ENCODE peak calls at places on chromosome 12, in nine cellular contexts. One of them, this sample, is unnamed.

GRCh38 chr12:131985145-131985875 is 35.6 kb downstream of the EP400 start:
- DNase-seq in pancreas: no peak
- DNase-seq in MCF 10A: no peak
- DNase-seq in progenitor cell of endocrine pancreas: no peak
- DNase-seq in amniotic stem cell: no peak
- DNase-seq in A172: no peak
- DNase-seq in GM23248: no peak
- DNase-seq in esophagus squamous epithelium: no peak
- DNase-seq in Calu3: no peak
- DNase-seq in this sample: no peak

GRCh38 chr12:1796515-1797010 is 23.8 kb upstream of the LRTM2 start:
- DNase-seq in GM23248: peak
- DNase-seq in Calu3: no peak
- DNase-seq in A172: no peak
- DNase-seq in progenitor cell of endocrine pancreas: no peak
- DNase-seq in pancreas: peak
- DNase-seq in esophagus squamous epithelium: no peak
- DNase-seq in amniotic stem cell: no peak
- DNase-seq in MCF 10A: no peak
- DNase-seq in this sample: no peak

GRCh38 chr12:116066381-116067230 is 210.9 kb downstream of the MED13L start:
- DNase-seq in GM23248: peak
- DNase-seq in pancreas: peak
- DNase-seq in A172: peak
- DNase-seq in esophagus squamous epithelium: no peak
- DNase-seq in progenitor cell of endocrine pancreas: peak
- DNase-seq in amniotic stem cell: peak
- DNase-seq in Calu3: peak
- DNase-seq in MCF 10A: peak
- DNase-seq in this sample: no peak

GRCh38 chr12:121009744-121010143 is 6.5 kb downstream of the C12orf43 start:
- DNase-seq in MCF 10A: peak
- DNase-seq in amniotic stem cell: no peak
- DNase-seq in A172: peak
- DNase-seq in Calu3: peak
- DNase-seq in pancreas: no peak
- DNase-seq in esophagus squamous epithelium: no peak
- DNase-seq in GM23248: peak
- DNase-seq in progenitor cell of endocrine pancreas: peak
- DNase-seq in this sample: no peak

GRCh38 chr12:4664111-4664510 is 15.2 kb downstream of the NDUFA9 start:
- DNase-seq in Calu3: no peak
- DNase-seq in GM23248: peak
- DNase-seq in progenitor cell of endocrine pancreas: no peak
- DNase-seq in esophagus squamous epithelium: no peak
- DNase-seq in MCF 10A: peak
- DNase-seq in A172: peak
- DNase-seq in amniotic stem cell: peak
- DNase-seq in pancreas: no peak
- DNase-seq in this sample: no peak

GRCh38 chr12:124392991-124393790 is 98.3 kb downstream of the RFLNA start:
- DNase-seq in esophagus squamous epithelium: no peak
- DNase-seq in pancreas: peak
- DNase-seq in MCF 10A: peak
- DNase-seq in Calu3: peak
- DNase-seq in GM23248: peak
- DNase-seq in amniotic stem cell: no peak
- DNase-seq in progenitor cell of endocrine pancreas: no peak
- DNase-seq in A172: peak
- DNase-seq in this sample: no peak

GRCh38 chr12:53325539-53326061 is 4.2 kb upstream of the AAAS start:
- DNase-seq in GM23248: peak
- DNase-seq in amniotic stem cell: no peak
- DNase-seq in progenitor cell of endocrine pancreas: no peak
- DNase-seq in Calu3: peak
- DNase-seq in pancreas: peak
- DNase-seq in esophagus squamous epithelium: no peak
- DNase-seq in MCF 10A: no peak
- DNase-seq in A172: no peak
- DNase-seq in this sample: no peak

GRCh38 chr12:68236421-68237059 is 10.9 kb upstream of the IL26 start:
- DNase-seq in progenitor cell of endocrine pancreas: no peak
- DNase-seq in MCF 10A: peak
- DNase-seq in esophagus squamous epithelium: no peak
- DNase-seq in pancreas: no peak
- DNase-seq in GM23248: peak
- DNase-seq in A172: peak
- DNase-seq in Calu3: peak
- DNase-seq in amniotic stem cell: no peak
- DNase-seq in this sample: no peak

GRCh38 chr12:129169928-129170327 is 316.6 kb downstream of the GLT1D1 start:
- DNase-seq in pancreas: no peak
- DNase-seq in GM23248: no peak
- DNase-seq in MCF 10A: no peak
- DNase-seq in A172: no peak
- DNase-seq in progenitor cell of endocrine pancreas: no peak
- DNase-seq in amniotic stem cell: no peak
- DNase-seq in Calu3: no peak
- DNase-seq in esophagus squamous epithelium: no peak
- DNase-seq in this sample: no peak

GRCh38 chr12:94994312-94994711 is 9.2 kb downstream of the NDUFA12 start:
- DNase-seq in esophagus squamous epithelium: no peak
- DNase-seq in pancreas: no peak
- DNase-seq in A172: peak
- DNase-seq in amniotic stem cell: no peak
- DNase-seq in Calu3: peak
- DNase-seq in progenitor cell of endocrine pancreas: no peak
- DNase-seq in GM23248: peak
- DNase-seq in MCF 10A: peak
- DNase-seq in this sample: no peak

GRCh38 chr12:52380271-52380694 is 5.2 kb downstream of the KRT84 start:
- DNase-seq in esophagus squamous epithelium: no peak
- DNase-seq in MCF 10A: peak
- DNase-seq in GM23248: peak
- DNase-seq in pancreas: peak
- DNase-seq in A172: no peak
- DNase-seq in amniotic stem cell: no peak
- DNase-seq in progenitor cell of endocrine pancreas: no peak
- DNase-seq in Calu3: peak
- DNase-seq in this sample: no peak

GRCh38 chr12:108575199-108575912 is 13.0 kb downstream of the ISCU start:
- DNase-seq in Calu3: no peak
- DNase-seq in amniotic stem cell: no peak
- DNase-seq in MCF 10A: no peak
- DNase-seq in esophagus squamous epithelium: no peak
- DNase-seq in GM23248: no peak
- DNase-seq in A172: no peak
- DNase-seq in progenitor cell of endocrine pancreas: no peak
- DNase-seq in pancreas: no peak
- DNase-seq in this sample: no peak

GRCh38 chr12:70408004-70408790 is 42.1 kb downstream of the KCNMB4 start:
- DNase-seq in GM23248: no peak
- DNase-seq in esophagus squamous epithelium: no peak
- DNase-seq in pancreas: no peak
- DNase-seq in progenitor cell of endocrine pancreas: no peak
- DNase-seq in Calu3: no peak
- DNase-seq in MCF 10A: no peak
- DNase-seq in A172: no peak
- DNase-seq in amniotic stem cell: no peak
- DNase-seq in this sample: no peak

GRCh38 chr12:31590730-31591307 is at the start of gene DENND5B:
- DNase-seq in Calu3: peak
- DNase-seq in pancreas: peak
- DNase-seq in MCF 10A: peak
- DNase-seq in A172: no peak
- DNase-seq in GM23248: peak
- DNase-seq in esophagus squamous epithelium: no peak
- DNase-seq in amniotic stem cell: peak
- DNase-seq in progenitor cell of endocrine pancreas: peak
- DNase-seq in this sample: peak

GRCh38 chr12:9340422-9341259 is 132.4 kb upstream of the PZP start:
- DNase-seq in Calu3: no peak
- DNase-seq in progenitor cell of endocrine pancreas: no peak
- DNase-seq in esophagus squamous epithelium: no peak
- DNase-seq in MCF 10A: peak
- DNase-seq in pancreas: no peak
- DNase-seq in A172: no peak
- DNase-seq in amniotic stem cell: no peak
- DNase-seq in GM23248: peak
- DNase-seq in this sample: no peak

GRCh38 chr12:62537544-62537943 is 70.9 kb downstream of the MON2 start:
- DNase-seq in progenitor cell of endocrine pancreas: no peak
- DNase-seq in MCF 10A: peak
- DNase-seq in esophagus squamous epithelium: no peak
- DNase-seq in GM23248: peak
- DNase-seq in A172: peak
- DNase-seq in Calu3: peak
- DNase-seq in pancreas: peak
- DNase-seq in amniotic stem cell: peak
- DNase-seq in this sample: no peak

GRCh38 chr12:30978639-30979038 is 52.1 kb downstream of the TSPAN11 start:
- DNase-seq in esophagus squamous epithelium: no peak
- DNase-seq in Calu3: no peak
- DNase-seq in MCF 10A: no peak
- DNase-seq in GM23248: no peak
- DNase-seq in amniotic stem cell: no peak
- DNase-seq in A172: no peak
- DNase-seq in progenitor cell of endocrine pancreas: no peak
- DNase-seq in pancreas: no peak
- DNase-seq in this sample: no peak

GRCh38 chr12:70919597-70920035 is 922 bp downstream of the PTPRR start:
- DNase-seq in esophagus squamous epithelium: no peak
- DNase-seq in A172: peak
- DNase-seq in amniotic stem cell: no peak
- DNase-seq in pancreas: no peak
- DNase-seq in Calu3: no peak
- DNase-seq in GM23248: peak
- DNase-seq in MCF 10A: peak
- DNase-seq in progenitor cell of endocrine pancreas: no peak
- DNase-seq in this sample: no peak

GRCh38 chr12:48865441-48866290 is at the start of gene RND1:
- DNase-seq in Calu3: peak
- DNase-seq in pancreas: peak
- DNase-seq in amniotic stem cell: peak
- DNase-seq in progenitor cell of endocrine pancreas: peak
- DNase-seq in A172: peak
- DNase-seq in esophagus squamous epithelium: peak
- DNase-seq in GM23248: peak
- DNase-seq in MCF 10A: peak
- DNase-seq in this sample: peak

GRCh38 chr12:66044731-66045130 is 85.8 kb downstream of the LLPH start:
- DNase-seq in pancreas: no peak
- DNase-seq in amniotic stem cell: peak
- DNase-seq in progenitor cell of endocrine pancreas: no peak
- DNase-seq in A172: peak
- DNase-seq in GM23248: peak
- DNase-seq in esophagus squamous epithelium: no peak
- DNase-seq in Calu3: no peak
- DNase-seq in MCF 10A: peak
- DNase-seq in this sample: no peak

GRCh38 chr12:25692115-25693035 is 139.3 kb upstream of the LMNTD1 start:
- DNase-seq in esophagus squamous epithelium: no peak
- DNase-seq in pancreas: no peak
- DNase-seq in progenitor cell of endocrine pancreas: no peak
- DNase-seq in Calu3: no peak
- DNase-seq in amniotic stem cell: no peak
- DNase-seq in MCF 10A: no peak
- DNase-seq in A172: peak
- DNase-seq in GM23248: peak
- DNase-seq in this sample: no peak

GRCh38 chr12:89674326-89674942 is 34.2 kb downstream of the ATP2B1 start:
- DNase-seq in progenitor cell of endocrine pancreas: no peak
- DNase-seq in amniotic stem cell: no peak
- DNase-seq in GM23248: no peak
- DNase-seq in A172: no peak
- DNase-seq in MCF 10A: no peak
- DNase-seq in pancreas: no peak
- DNase-seq in Calu3: no peak
- DNase-seq in esophagus squamous epithelium: no peak
- DNase-seq in this sample: no peak

GRCh38 chr12:95083938-95084337 is 10.5 kb upstream of the NR2C1 start:
- DNase-seq in progenitor cell of endocrine pancreas: no peak
- DNase-seq in esophagus squamous epithelium: no peak
- DNase-seq in amniotic stem cell: no peak
- DNase-seq in Calu3: no peak
- DNase-seq in MCF 10A: no peak
- DNase-seq in GM23248: peak
- DNase-seq in pancreas: no peak
- DNase-seq in A172: no peak
- DNase-seq in this sample: no peak

GRCh38 chr12:11499802-11500201 is 104.4 kb upstream of the PRB2 start:
- DNase-seq in GM23248: no peak
- DNase-seq in Calu3: no peak
- DNase-seq in progenitor cell of endocrine pancreas: no peak
- DNase-seq in amniotic stem cell: no peak
- DNase-seq in esophagus squamous epithelium: no peak
- DNase-seq in MCF 10A: no peak
- DNase-seq in A172: no peak
- DNase-seq in pancreas: no peak
- DNase-seq in this sample: no peak